ENCODE peak calls at places on chromosomes 16 and 17, in five cellular contexts. Q, Z, T, P and C are unnamed samples.

GRCh38 chr17:31508310-31509094 is 117.0 kb downstream of the RAB11FIP4 start:
- DNase-seq in Q (no peak), P (no peak), T (peak), Z (no peak), C (no peak)

GRCh38 chr16:5450435-5451104 is 353.0 kb upstream of the EEF2KMT start:
- DNase-seq in Z (no peak), P (no peak), Q (no peak), T (no peak), C (no peak)

GRCh38 chr16:23959801-23960072 is 124.0 kb downstream of the PRKCB start:
- DNase-seq in Z (no peak), T (no peak), P (no peak), Q (no peak), C (no peak)

GRCh38 chr17:10073026-10073425 is 125.4 kb downstream of the GAS7 start:
- DNase-seq in P (no peak), T (no peak), Q (peak), Z (no peak), C (no peak)

GRCh38 chr17:18262641-18263040 is 2.2 kb downstream of the MIEF2 start:
- DNase-seq in Z (no peak), Q (no peak), T (no peak), P (no peak), C (no peak)

GRCh38 chr17:80477647-80478478 is 1.5 kb upstream of the NPTX1 start:
- DNase-seq in T (no peak), Q (no peak), P (no peak), Z (peak), C (peak)

GRCh38 chr17:55632893-55633292 is 89.8 kb downstream of the TMEM100 start:
- DNase-seq in Z (peak), Q (peak), T (no peak), P (no peak), C (no peak)

GRCh38 chr17:76370261-76370993 is 14.0 kb upstream of the SPHK1 start:
- DNase-seq in Q (peak), P (peak), Z (peak), T (no peak), C (no peak)

GRCh38 chr16:84348386-84348785 is 20.0 kb upstream of the ATP2C2 start:
- DNase-seq in Q (no peak), T (no peak), Z (no peak), P (no peak), C (no peak)

GRCh38 chr17:64148699-64149098 is 18.8 kb upstream of the ERN1 start:
- DNase-seq in P (no peak), Z (no peak), T (no peak), Q (no peak), C (no peak)

GRCh38 chr17:66335797-66336196 is 33.4 kb downstream of the PRKCA start:
- DNase-seq in Q (no peak), T (no peak), P (no peak), Z (no peak), C (no peak)

GRCh38 chr17:45405250-45406086 is 27.2 kb downstream of the ARHGAP27 start:
- DNase-seq in Q (no peak), T (no peak), P (no peak), Z (no peak), C (peak)

GRCh38 chr17:46780003-46780373 is 38.5 kb downstream of the WNT3 start:
- DNase-seq in P (no peak), Z (no peak), T (no peak), Q (no peak), C (no peak)

GRCh38 chr17:692116-692515 is 22.5 kb downstream of the VPS53 start:
- DNase-seq in P (no peak), Q (peak), Z (peak), T (no peak), C (no peak)